ENCODE peak calls at places on chromosomes 13 and 19, in ten cellular contexts. One of them, this sample, is unnamed.
A peak's percentile ranks its signal among the peaks of the same experiment; 100 is the strongest.

GRCh38 chr19:13834308-13834790 is 39.1 kb downstream of the ZSWIM4 start:
- DNase-seq in stimulated activated CD4-positive, alpha-beta T cell treated with anti-CD3 and anti-CD28 coated beads, TNF-alpha, amount 100 ng/mL, for 48 hours: no peak
- DNase-seq in ELR: peak; percentile 92
- DNase-seq in amygdala: no peak
- DNase-seq in ascending aorta: no peak
- DNase-seq in activated CD8-positive, alpha-beta memory T cell treated with anti-CD3 and anti-CD28 coated beads, Interleukin-2, amount 50 U/mL, for 48 hours: no peak
- DNase-seq in uterus: peak; percentile 25
- DNase-seq in fibroblast of the aortic adventitia: no peak
- DNase-seq in HS-27A: no peak
- DNase-seq in psoas muscle: no peak
- DNase-seq in this sample: peak; percentile 60

GRCh38 chr19:44643605-44644390 is at the start of gene PVR:
- DNase-seq in stimulated activated CD4-positive, alpha-beta T cell treated with anti-CD3 and anti-CD28 coated beads, TNF-alpha, amount 100 ng/mL, for 48 hours: peak; percentile 24
- DNase-seq in ELR: peak; percentile 83
- DNase-seq in amygdala: no peak
- DNase-seq in ascending aorta: peak; percentile 18
- DNase-seq in activated CD8-positive, alpha-beta memory T cell treated with anti-CD3 and anti-CD28 coated beads, Interleukin-2, amount 50 U/mL, for 48 hours: peak; percentile 78
- DNase-seq in uterus: peak; percentile 61
- DNase-seq in fibroblast of the aortic adventitia: peak; percentile 60
- DNase-seq in HS-27A: peak; percentile 55
- DNase-seq in psoas muscle: peak; percentile 80
- DNase-seq in this sample: peak; percentile 91

GRCh38 chr19:51687791-51688664 is 5.1 kb upstream of the SPACA6 start:
- DNase-seq in stimulated activated CD4-positive, alpha-beta T cell treated with anti-CD3 and anti-CD28 coated beads, TNF-alpha, amount 100 ng/mL, for 48 hours: no peak
- DNase-seq in ELR: peak; percentile 81
- DNase-seq in amygdala: no peak
- DNase-seq in ascending aorta: no peak
- DNase-seq in activated CD8-positive, alpha-beta memory T cell treated with anti-CD3 and anti-CD28 coated beads, Interleukin-2, amount 50 U/mL, for 48 hours: no peak
- DNase-seq in uterus: peak; percentile 68
- DNase-seq in fibroblast of the aortic adventitia: peak; percentile 56
- DNase-seq in HS-27A: peak; percentile 67
- DNase-seq in psoas muscle: peak; percentile 72
- DNase-seq in this sample: peak; percentile 80

GRCh38 chr19:873084-874019 is 13.9 kb downstream of the CFD start:
- DNase-seq in stimulated activated CD4-positive, alpha-beta T cell treated with anti-CD3 and anti-CD28 coated beads, TNF-alpha, amount 100 ng/mL, for 48 hours: peak; percentile 73
- DNase-seq in ELR: peak; percentile 59
- DNase-seq in amygdala: no peak
- DNase-seq in ascending aorta: no peak
- DNase-seq in activated CD8-positive, alpha-beta memory T cell treated with anti-CD3 and anti-CD28 coated beads, Interleukin-2, amount 50 U/mL, for 48 hours: peak; percentile 77
- DNase-seq in uterus: no peak
- DNase-seq in fibroblast of the aortic adventitia: no peak
- DNase-seq in HS-27A: no peak
- DNase-seq in psoas muscle: no peak
- DNase-seq in this sample: no peak

GRCh38 chr19:55231391-55232283 is 3.1 kb upstream of the TMEM86B start:
- DNase-seq in stimulated activated CD4-positive, alpha-beta T cell treated with anti-CD3 and anti-CD28 coated beads, TNF-alpha, amount 100 ng/mL, for 48 hours: no peak
- DNase-seq in ELR: no peak
- DNase-seq in amygdala: no peak
- DNase-seq in ascending aorta: no peak
- DNase-seq in activated CD8-positive, alpha-beta memory T cell treated with anti-CD3 and anti-CD28 coated beads, Interleukin-2, amount 50 U/mL, for 48 hours: no peak
- DNase-seq in uterus: no peak
- DNase-seq in fibroblast of the aortic adventitia: no peak
- DNase-seq in HS-27A: no peak
- DNase-seq in psoas muscle: no peak
- DNase-seq in this sample: no peak

GRCh38 chr13:112067121-112067741 is at the start of gene SOX1:
- DNase-seq in stimulated activated CD4-positive, alpha-beta T cell treated with anti-CD3 and anti-CD28 coated beads, TNF-alpha, amount 100 ng/mL, for 48 hours: no peak
- DNase-seq in ELR: no peak
- DNase-seq in amygdala: no peak
- DNase-seq in ascending aorta: no peak
- DNase-seq in activated CD8-positive, alpha-beta memory T cell treated with anti-CD3 and anti-CD28 coated beads, Interleukin-2, amount 50 U/mL, for 48 hours: peak; percentile 58
- DNase-seq in uterus: no peak
- DNase-seq in fibroblast of the aortic adventitia: no peak
- DNase-seq in HS-27A: no peak
- DNase-seq in psoas muscle: no peak
- DNase-seq in this sample: no peak

GRCh38 chr19:38265213-38265861 is 964 bp downstream of the SPINT2 start:
- DNase-seq in stimulated activated CD4-positive, alpha-beta T cell treated with anti-CD3 and anti-CD28 coated beads, TNF-alpha, amount 100 ng/mL, for 48 hours: no peak
- DNase-seq in ELR: no peak
- DNase-seq in amygdala: no peak
- DNase-seq in ascending aorta: peak; percentile 25
- DNase-seq in activated CD8-positive, alpha-beta memory T cell treated with anti-CD3 and anti-CD28 coated beads, Interleukin-2, amount 50 U/mL, for 48 hours: no peak
- DNase-seq in uterus: no peak
- DNase-seq in fibroblast of the aortic adventitia: no peak
- DNase-seq in HS-27A: no peak
- DNase-seq in psoas muscle: no peak
- DNase-seq in this sample: no peak

GRCh38 chr19:50739132-50739746 is 16.1 kb downstream of the CLEC11A start:
- DNase-seq in stimulated activated CD4-positive, alpha-beta T cell treated with anti-CD3 and anti-CD28 coated beads, TNF-alpha, amount 100 ng/mL, for 48 hours: no peak
- DNase-seq in ELR: no peak
- DNase-seq in amygdala: no peak
- DNase-seq in ascending aorta: no peak
- DNase-seq in activated CD8-positive, alpha-beta memory T cell treated with anti-CD3 and anti-CD28 coated beads, Interleukin-2, amount 50 U/mL, for 48 hours: no peak
- DNase-seq in uterus: no peak
- DNase-seq in fibroblast of the aortic adventitia: no peak
- DNase-seq in HS-27A: no peak
- DNase-seq in psoas muscle: no peak
- DNase-seq in this sample: no peak

GRCh38 chr19:35031072-35031881 is 1.0 kb downstream of the SCN1B start:
- DNase-seq in stimulated activated CD4-positive, alpha-beta T cell treated with anti-CD3 and anti-CD28 coated beads, TNF-alpha, amount 100 ng/mL, for 48 hours: no peak
- DNase-seq in ELR: peak; percentile 51
- DNase-seq in amygdala: peak; percentile 17
- DNase-seq in ascending aorta: no peak
- DNase-seq in activated CD8-positive, alpha-beta memory T cell treated with anti-CD3 and anti-CD28 coated beads, Interleukin-2, amount 50 U/mL, for 48 hours: no peak
- DNase-seq in uterus: peak; percentile 49
- DNase-seq in fibroblast of the aortic adventitia: peak; percentile 19
- DNase-seq in HS-27A: no peak
- DNase-seq in psoas muscle: peak; percentile 78
- DNase-seq in this sample: no peak

GRCh38 chr13:75123428-75123827 is 358.5 kb downstream of the TBC1D4 start:
- DNase-seq in stimulated activated CD4-positive, alpha-beta T cell treated with anti-CD3 and anti-CD28 coated beads, TNF-alpha, amount 100 ng/mL, for 48 hours: no peak
- DNase-seq in ELR: no peak
- DNase-seq in amygdala: no peak
- DNase-seq in ascending aorta: no peak
- DNase-seq in activated CD8-positive, alpha-beta memory T cell treated with anti-CD3 and anti-CD28 coated beads, Interleukin-2, amount 50 U/mL, for 48 hours: no peak
- DNase-seq in uterus: no peak
- DNase-seq in fibroblast of the aortic adventitia: no peak
- DNase-seq in HS-27A: no peak
- DNase-seq in psoas muscle: no peak
- DNase-seq in this sample: no peak

GRCh38 chr19:55830656-55831055 is 1.1 kb downstream of the NLRP11 start:
- DNase-seq in stimulated activated CD4-positive, alpha-beta T cell treated with anti-CD3 and anti-CD28 coated beads, TNF-alpha, amount 100 ng/mL, for 48 hours: no peak
- DNase-seq in ELR: no peak
- DNase-seq in amygdala: no peak
- DNase-seq in ascending aorta: no peak
- DNase-seq in activated CD8-positive, alpha-beta memory T cell treated with anti-CD3 and anti-CD28 coated beads, Interleukin-2, amount 50 U/mL, for 48 hours: no peak
- DNase-seq in uterus: no peak
- DNase-seq in fibroblast of the aortic adventitia: no peak
- DNase-seq in HS-27A: no peak
- DNase-seq in psoas muscle: no peak
- DNase-seq in this sample: no peak

GRCh38 chr19:38389101-38389925 is 816 bp downstream of the SPRED3 start:
- DNase-seq in stimulated activated CD4-positive, alpha-beta T cell treated with anti-CD3 and anti-CD28 coated beads, TNF-alpha, amount 100 ng/mL, for 48 hours: no peak
- DNase-seq in ELR: peak; percentile 88
- DNase-seq in amygdala: no peak
- DNase-seq in ascending aorta: no peak
- DNase-seq in activated CD8-positive, alpha-beta memory T cell treated with anti-CD3 and anti-CD28 coated beads, Interleukin-2, amount 50 U/mL, for 48 hours: no peak
- DNase-seq in uterus: peak; percentile 21
- DNase-seq in fibroblast of the aortic adventitia: peak; percentile 76
- DNase-seq in HS-27A: peak; percentile 76
- DNase-seq in psoas muscle: no peak
- DNase-seq in this sample: no peak

GRCh38 chr19:11345122-11345752 is 831 bp downstream of the TMEM205 start:
- DNase-seq in stimulated activated CD4-positive, alpha-beta T cell treated with anti-CD3 and anti-CD28 coated beads, TNF-alpha, amount 100 ng/mL, for 48 hours: no peak
- DNase-seq in ELR: peak; percentile 30
- DNase-seq in amygdala: no peak
- DNase-seq in ascending aorta: no peak
- DNase-seq in activated CD8-positive, alpha-beta memory T cell treated with anti-CD3 and anti-CD28 coated beads, Interleukin-2, amount 50 U/mL, for 48 hours: no peak
- DNase-seq in uterus: no peak
- DNase-seq in fibroblast of the aortic adventitia: no peak
- DNase-seq in HS-27A: no peak
- DNase-seq in psoas muscle: no peak
- DNase-seq in this sample: no peak

GRCh38 chr19:16018106-16018755 is 58.1 kb upstream of the TPM4 start:
- DNase-seq in stimulated activated CD4-positive, alpha-beta T cell treated with anti-CD3 and anti-CD28 coated beads, TNF-alpha, amount 100 ng/mL, for 48 hours: no peak
- DNase-seq in ELR: no peak
- DNase-seq in amygdala: no peak
- DNase-seq in ascending aorta: no peak
- DNase-seq in activated CD8-positive, alpha-beta memory T cell treated with anti-CD3 and anti-CD28 coated beads, Interleukin-2, amount 50 U/mL, for 48 hours: no peak
- DNase-seq in uterus: no peak
- DNase-seq in fibroblast of the aortic adventitia: no peak
- DNase-seq in HS-27A: no peak
- DNase-seq in psoas muscle: no peak
- DNase-seq in this sample: no peak

GRCh38 chr19:55383279-55383788 is 758 bp downstream of the TMEM238 start:
- DNase-seq in stimulated activated CD4-positive, alpha-beta T cell treated with anti-CD3 and anti-CD28 coated beads, TNF-alpha, amount 100 ng/mL, for 48 hours: no peak
- DNase-seq in ELR: no peak
- DNase-seq in amygdala: no peak
- DNase-seq in ascending aorta: no peak
- DNase-seq in activated CD8-positive, alpha-beta memory T cell treated with anti-CD3 and anti-CD28 coated beads, Interleukin-2, amount 50 U/mL, for 48 hours: no peak
- DNase-seq in uterus: no peak
- DNase-seq in fibroblast of the aortic adventitia: no peak
- DNase-seq in HS-27A: no peak
- DNase-seq in psoas muscle: no peak
- DNase-seq in this sample: no peak

GRCh38 chr19:48292798-48293197 is 22.9 kb downstream of the ZNF114 start:
- DNase-seq in stimulated activated CD4-positive, alpha-beta T cell treated with anti-CD3 and anti-CD28 coated beads, TNF-alpha, amount 100 ng/mL, for 48 hours: no peak
- DNase-seq in ELR: peak; percentile 92
- DNase-seq in amygdala: no peak
- DNase-seq in ascending aorta: no peak
- DNase-seq in activated CD8-positive, alpha-beta memory T cell treated with anti-CD3 and anti-CD28 coated beads, Interleukin-2, amount 50 U/mL, for 48 hours: no peak
- DNase-seq in uterus: no peak
- DNase-seq in fibroblast of the aortic adventitia: peak; percentile 87
- DNase-seq in HS-27A: no peak
- DNase-seq in psoas muscle: peak; percentile 47
- DNase-seq in this sample: no peak

GRCh38 chr13:41013834-41014233 is 5.3 kb downstream of the ELF1 start:
- DNase-seq in stimulated activated CD4-positive, alpha-beta T cell treated with anti-CD3 and anti-CD28 coated beads, TNF-alpha, amount 100 ng/mL, for 48 hours: no peak
- DNase-seq in ELR: no peak
- DNase-seq in amygdala: no peak
- DNase-seq in ascending aorta: no peak
- DNase-seq in activated CD8-positive, alpha-beta memory T cell treated with anti-CD3 and anti-CD28 coated beads, Interleukin-2, amount 50 U/mL, for 48 hours: no peak
- DNase-seq in uterus: no peak
- DNase-seq in fibroblast of the aortic adventitia: no peak
- DNase-seq in HS-27A: no peak
- DNase-seq in psoas muscle: no peak
- DNase-seq in this sample: no peak

GRCh38 chr19:30315159-30315558 is 57.0 kb upstream of the ZNF536 start:
- DNase-seq in stimulated activated CD4-positive, alpha-beta T cell treated with anti-CD3 and anti-CD28 coated beads, TNF-alpha, amount 100 ng/mL, for 48 hours: no peak
- DNase-seq in ELR: no peak
- DNase-seq in amygdala: no peak
- DNase-seq in ascending aorta: no peak
- DNase-seq in activated CD8-positive, alpha-beta memory T cell treated with anti-CD3 and anti-CD28 coated beads, Interleukin-2, amount 50 U/mL, for 48 hours: no peak
- DNase-seq in uterus: no peak
- DNase-seq in fibroblast of the aortic adventitia: no peak
- DNase-seq in HS-27A: no peak
- DNase-seq in psoas muscle: no peak
- DNase-seq in this sample: no peak

GRCh38 chr13:53242015-53242414 is 213.4 kb downstream of the OLFM4 start:
- DNase-seq in stimulated activated CD4-positive, alpha-beta T cell treated with anti-CD3 and anti-CD28 coated beads, TNF-alpha, amount 100 ng/mL, for 48 hours: no peak
- DNase-seq in ELR: no peak
- DNase-seq in amygdala: no peak
- DNase-seq in ascending aorta: no peak
- DNase-seq in activated CD8-positive, alpha-beta memory T cell treated with anti-CD3 and anti-CD28 coated beads, Interleukin-2, amount 50 U/mL, for 48 hours: no peak
- DNase-seq in uterus: no peak
- DNase-seq in fibroblast of the aortic adventitia: no peak
- DNase-seq in HS-27A: no peak
- DNase-seq in psoas muscle: no peak
- DNase-seq in this sample: no peak

GRCh38 chr19:29372921-29373797 is 152.6 kb upstream of the VSTM2B start:
- DNase-seq in stimulated activated CD4-positive, alpha-beta T cell treated with anti-CD3 and anti-CD28 coated beads, TNF-alpha, amount 100 ng/mL, for 48 hours: no peak
- DNase-seq in ELR: no peak
- DNase-seq in amygdala: no peak
- DNase-seq in ascending aorta: no peak
- DNase-seq in activated CD8-positive, alpha-beta memory T cell treated with anti-CD3 and anti-CD28 coated beads, Interleukin-2, amount 50 U/mL, for 48 hours: peak; percentile 10
- DNase-seq in uterus: no peak
- DNase-seq in fibroblast of the aortic adventitia: no peak
- DNase-seq in HS-27A: no peak
- DNase-seq in psoas muscle: no peak
- DNase-seq in this sample: no peak

GRCh38 chr19:7636691-7637373 is at the start of gene STXBP2:
- DNase-seq in stimulated activated CD4-positive, alpha-beta T cell treated with anti-CD3 and anti-CD28 coated beads, TNF-alpha, amount 100 ng/mL, for 48 hours: peak; percentile 93
- DNase-seq in ELR: peak; percentile 37
- DNase-seq in amygdala: no peak
- DNase-seq in ascending aorta: peak; percentile 19
- DNase-seq in activated CD8-positive, alpha-beta memory T cell treated with anti-CD3 and anti-CD28 coated beads, Interleukin-2, amount 50 U/mL, for 48 hours: peak; percentile 98
- DNase-seq in uterus: peak; percentile 34
- DNase-seq in fibroblast of the aortic adventitia: no peak
- DNase-seq in HS-27A: no peak
- DNase-seq in psoas muscle: peak; percentile 55
- DNase-seq in this sample: peak; percentile 92

GRCh38 chr19:29667941-29668340 is 2.7 kb downstream of the PLEKHF1 start:
- DNase-seq in stimulated activated CD4-positive, alpha-beta T cell treated with anti-CD3 and anti-CD28 coated beads, TNF-alpha, amount 100 ng/mL, for 48 hours: no peak
- DNase-seq in ELR: no peak
- DNase-seq in amygdala: no peak
- DNase-seq in ascending aorta: no peak
- DNase-seq in activated CD8-positive, alpha-beta memory T cell treated with anti-CD3 and anti-CD28 coated beads, Interleukin-2, amount 50 U/mL, for 48 hours: no peak
- DNase-seq in uterus: no peak
- DNase-seq in fibroblast of the aortic adventitia: no peak
- DNase-seq in HS-27A: no peak
- DNase-seq in psoas muscle: no peak
- DNase-seq in this sample: no peak

GRCh38 chr19:47520343-47520806 is 5.5 kb upstream of the NAPA start:
- DNase-seq in stimulated activated CD4-positive, alpha-beta T cell treated with anti-CD3 and anti-CD28 coated beads, TNF-alpha, amount 100 ng/mL, for 48 hours: no peak
- DNase-seq in ELR: peak; percentile 10
- DNase-seq in amygdala: no peak
- DNase-seq in ascending aorta: no peak
- DNase-seq in activated CD8-positive, alpha-beta memory T cell treated with anti-CD3 and anti-CD28 coated beads, Interleukin-2, amount 50 U/mL, for 48 hours: no peak
- DNase-seq in uterus: no peak
- DNase-seq in fibroblast of the aortic adventitia: no peak
- DNase-seq in HS-27A: no peak
- DNase-seq in psoas muscle: no peak
- DNase-seq in this sample: no peak

GRCh38 chr19:2963122-2963521 is 14.2 kb upstream of the TLE6 start:
- DNase-seq in stimulated activated CD4-positive, alpha-beta T cell treated with anti-CD3 and anti-CD28 coated beads, TNF-alpha, amount 100 ng/mL, for 48 hours: no peak
- DNase-seq in ELR: no peak
- DNase-seq in amygdala: no peak
- DNase-seq in ascending aorta: no peak
- DNase-seq in activated CD8-positive, alpha-beta memory T cell treated with anti-CD3 and anti-CD28 coated beads, Interleukin-2, amount 50 U/mL, for 48 hours: no peak
- DNase-seq in uterus: no peak
- DNase-seq in fibroblast of the aortic adventitia: no peak
- DNase-seq in HS-27A: no peak
- DNase-seq in psoas muscle: no peak
- DNase-seq in this sample: no peak